ENCODE peak calls at places on chromosomes 5 and 9, in six cellular contexts. D, R, T, G, H and I are unnamed samples.
A peak's percentile ranks its signal among the peaks of the same experiment; 100 is the strongest.

GRCh38 chr5:141716009-141716408 is 34.0 kb upstream of the ARAP3 start:
- DNase-seq in D (no peak), R (no peak), T (no peak), G (no peak), H (no peak), I (no peak)

GRCh38 chr5:53191766-53192165 is 82.2 kb upstream of the MOCS2 start:
- DNase-seq in D (no peak), R (no peak), T (no peak), G (no peak), H (no peak), I (no peak)

GRCh38 chr5:43140286-43140685 is 19.6 kb downstream of the ZNF131 start:
- DNase-seq in D (no peak), R (no peak), T (no peak), G (no peak), H (no peak), I (no peak)

GRCh38 chr5:89878140-89878570 is 531.4 kb downstream of the CETN3 start:
- DNase-seq in D (no peak), R (no peak), T (no peak), G (no peak), H (no peak), I (no peak)

GRCh38 chr9:36730414-36730813 is 157.7 kb downstream of the MELK start:
- DNase-seq in D (no peak), R (no peak), T (no peak), G (no peak), H (no peak), I (no peak)

GRCh38 chr9:112380102-112380581 is at the start of gene HSDL2:
- DNase-seq in D (no peak), R (no peak), T (peak; percentile 20), G (no peak), H (no peak), I (peak; percentile 33)

GRCh38 chr9:78601957-78602565 is 305.1 kb downstream of the PSAT1 start:
- DNase-seq in D (no peak), R (peak; percentile 76), T (peak; percentile 14), G (no peak), H (no peak), I (no peak)

GRCh38 chr9:98375138-98375726 is 119.8 kb upstream of the TBC1D2 start:
- DNase-seq in D (no peak), R (no peak), T (no peak), G (no peak), H (no peak), I (no peak)

GRCh38 chr9:132216861-132217655 is 55.2 kb downstream of the NTNG2 start:
- DNase-seq in D (no peak), R (no peak), T (no peak), G (no peak), H (no peak), I (peak; percentile 95)

GRCh38 chr5:172171118-172171775 is 16.8 kb downstream of the STK10 start:
- DNase-seq in D (no peak), R (no peak), T (no peak), G (no peak), H (no peak), I (no peak)

GRCh38 chr5:154478224-154478565 is at the start of gene HAND1:
- DNase-seq in D (no peak), R (no peak), T (no peak), G (no peak), H (no peak), I (no peak)

GRCh38 chr5:33166522-33166921 is 274.2 kb upstream of the TARS1 start:
- DNase-seq in D (no peak), R (no peak), T (no peak), G (no peak), H (no peak), I (no peak)

GRCh38 chr5:14777932-14778788 is 93.4 kb downstream of the ANKH start:
- DNase-seq in D (no peak), R (no peak), T (no peak), G (no peak), H (no peak), I (no peak)